ENCODE peak calls at places on chromosomes 11 and 22, in nine cellular contexts. Y, Z, L, O, B, A, K, G and R are unnamed samples.

GRCh38 chr11:114044042-114044871 is 15.3 kb upstream of the ZBTB16 start:
- DNase-seq in Y (no peak), Z (no peak), L (peak), O (peak), B (no peak), A (no peak), K (no peak), G (no peak), R (no peak)

GRCh38 chr11:84825140-84825539 is 802.0 kb downstream of the DLG2 start:
- DNase-seq in Y (no peak), Z (no peak), L (no peak), O (no peak), B (no peak), A (no peak), K (no peak), G (no peak), R (no peak)

GRCh38 chr11:110986016-110986415 is 259.5 kb upstream of the POU2AF2 start:
- DNase-seq in Y (no peak), Z (no peak), L (no peak), O (no peak), B (no peak), A (no peak), K (no peak), G (no peak), R (no peak)

GRCh38 chr11:6655020-6655789 is 404 bp downstream of the DCHS1 start:
- DNase-seq in Y (peak), Z (peak), L (no peak), O (no peak), B (no peak), A (no peak), K (no peak), G (peak), R (no peak)

GRCh38 chr11:5992150-5992549 is 5.4 kb upstream of the OR52L1 start:
- DNase-seq in Y (no peak), Z (no peak), L (no peak), O (no peak), B (no peak), A (no peak), K (no peak), G (no peak), R (no peak)

GRCh38 chr11:86934263-86934932 is 20.8 kb downstream of the FZD4 start:
- DNase-seq in Y (no peak), Z (no peak), L (no peak), O (no peak), B (no peak), A (no peak), K (no peak), G (no peak), R (no peak)

GRCh38 chr22:48577014-48577690 is 1250.5 kb downstream of the BRD1 start:
- DNase-seq in Y (no peak), Z (peak), L (no peak), O (no peak), B (no peak), A (no peak), K (no peak), G (no peak), R (no peak)

GRCh38 chr22:29260031-29260560 is 7.7 kb downstream of the RHBDD3 start:
- DNase-seq in Y (no peak), Z (no peak), L (no peak), O (no peak), B (no peak), A (no peak), K (no peak), G (no peak), R (no peak)

GRCh38 chr22:49044091-49044490 is 783.6 kb downstream of the BRD1 start:
- DNase-seq in Y (no peak), Z (no peak), L (no peak), O (no peak), B (no peak), A (no peak), K (no peak), G (no peak), R (no peak)

GRCh38 chr11:77778118-77778517 is 42.4 kb downstream of the RSF1 start:
- DNase-seq in Y (no peak), Z (no peak), L (no peak), O (no peak), B (no peak), A (no peak), K (no peak), G (no peak), R (no peak)

GRCh38 chr22:33002035-33002434 is 56.1 kb downstream of the SYN3 start:
- DNase-seq in Y (no peak), Z (no peak), L (no peak), O (no peak), B (no peak), A (no peak), K (no peak), G (no peak), R (no peak)

GRCh38 chr22:26483439-26484359 is at the start of the genes HPS4 and SRRD:
- DNase-seq in Y (peak), Z (peak), L (peak), O (peak), B (peak), A (peak), K (peak), G (peak), R (peak)

GRCh38 chr11:91979775-91980174 is 244.8 kb upstream of the FAT3 start:
- DNase-seq in Y (no peak), Z (no peak), L (no peak), O (no peak), B (no peak), A (no peak), K (no peak), G (no peak), R (no peak)

GRCh38 chr11:116807601-116808261 is 15.4 kb downstream of the APOA4 start:
- DNase-seq in Y (no peak), Z (no peak), L (no peak), O (no peak), B (no peak), A (no peak), K (no peak), G (no peak), R (no peak)

GRCh38 chr11:316031-316701 is 2.3 kb downstream of the IFITM1 start:
- DNase-seq in Y (peak), Z (no peak), L (no peak), O (no peak), B (no peak), A (no peak), K (no peak), G (no peak), R (peak)

GRCh38 chr11:112050721-112051120 is 23.1 kb downstream of the PIH1D2 start:
- DNase-seq in Y (no peak), Z (no peak), L (no peak), O (no peak), B (no peak), A (no peak), K (no peak), G (no peak), R (no peak)

GRCh38 chr11:56404393-56404792 is 8.1 kb upstream of the OR5AL1 start:
- DNase-seq in Y (no peak), Z (no peak), L (no peak), O (no peak), B (no peak), A (no peak), K (no peak), G (no peak), R (no peak)

GRCh38 chr11:65590240-65590738 is 5.3 kb downstream of the KCNK7 start:
- DNase-seq in Y (no peak), Z (no peak), L (no peak), O (peak), B (peak), A (no peak), K (no peak), G (no peak), R (no peak)

GRCh38 chr11:5600374-5600851 is 4.0 kb downstream of the TRIM6 start:
- DNase-seq in Y (peak), Z (peak), L (peak), O (peak), B (peak), A (peak), K (peak), G (peak), R (peak)

GRCh38 chr11:12170984-12171383 is 60.6 kb downstream of the MICAL2 start:
- DNase-seq in Y (no peak), Z (no peak), L (peak), O (no peak), B (no peak), A (no peak), K (peak), G (no peak), R (no peak)

GRCh38 chr11:86015699-86016098 is 53.2 kb downstream of the PICALM start:
- DNase-seq in Y (no peak), Z (no peak), L (no peak), O (no peak), B (no peak), A (no peak), K (no peak), G (no peak), R (no peak)

GRCh38 chr11:132077416-132077815 is 707.0 kb downstream of the NTM start:
- DNase-seq in Y (no peak), Z (no peak), L (no peak), O (no peak), B (no peak), A (no peak), K (no peak), G (no peak), R (no peak)

GRCh38 chr11:69372589-69373250 is 78.8 kb downstream of the MYEOV start:
- DNase-seq in Y (no peak), Z (no peak), L (no peak), O (peak), B (no peak), A (no peak), K (peak), G (peak), R (no peak)

GRCh38 chr11:57763568-57763967 is 2.0 kb downstream of the CTNND1 start:
- DNase-seq in Y (no peak), Z (peak), L (no peak), O (no peak), B (no peak), A (peak), K (no peak), G (no peak), R (no peak)

GRCh38 chr11:850777-851762 is 8.4 kb downstream of the TSPAN4 start:
- DNase-seq in Y (no peak), Z (no peak), L (no peak), O (no peak), B (no peak), A (no peak), K (no peak), G (no peak), R (no peak)

GRCh38 chr11:41286751-41287150 is 172.7 kb downstream of the LRRC4C start:
- DNase-seq in Y (no peak), Z (no peak), L (no peak), O (no peak), B (no peak), A (no peak), K (no peak), G (no peak), R (no peak)

GRCh38 chr11:4025957-4026324 is 68.7 kb upstream of the RRM1 start:
- DNase-seq in Y (no peak), Z (no peak), L (no peak), O (no peak), B (no peak), A (no peak), K (no peak), G (no peak), R (no peak)

GRCh38 chr11:46006418-46007070 is 84.1 kb downstream of the LARGE2 start:
- DNase-seq in Y (no peak), Z (peak), L (no peak), O (no peak), B (peak), A (peak), K (no peak), G (no peak), R (no peak)

GRCh38 chr11:35085766-35086165 is 53.2 kb upstream of the CD44 start:
- DNase-seq in Y (no peak), Z (no peak), L (no peak), O (no peak), B (no peak), A (no peak), K (no peak), G (no peak), R (no peak)

GRCh38 chr22:17732251-17732854 is 41.9 kb downstream of the BID start:
- DNase-seq in Y (no peak), Z (no peak), L (peak), O (no peak), B (no peak), A (no peak), K (peak), G (no peak), R (no peak)

GRCh38 chr11:35664977-35665441 is 2.4 kb downstream of the TRIM44 start:
- DNase-seq in Y (no peak), Z (no peak), L (no peak), O (no peak), B (no peak), A (no peak), K (no peak), G (no peak), R (no peak)

GRCh38 chr11:65185869-65186341 is 4.2 kb downstream of the CAPN1 start:
- DNase-seq in Y (no peak), Z (no peak), L (peak), O (no peak), B (no peak), A (no peak), K (peak), G (no peak), R (no peak)

GRCh38 chr11:74540270-74540669 is 46.7 kb upstream of the LIPT2 start:
- DNase-seq in Y (no peak), Z (no peak), L (no peak), O (no peak), B (no peak), A (no peak), K (no peak), G (no peak), R (no peak)

GRCh38 chr11:128552783-128553661 is 34.3 kb downstream of the ETS1 start:
- DNase-seq in Y (no peak), Z (no peak), L (no peak), O (peak), B (no peak), A (no peak), K (no peak), G (no peak), R (peak)

GRCh38 chr11:2386591-2386990 is 9.5 kb downstream of the CD81 start:
- DNase-seq in Y (no peak), Z (no peak), L (no peak), O (no peak), B (no peak), A (no peak), K (no peak), G (no peak), R (no peak)

GRCh38 chr11:123532131-123532530 is 102.1 kb downstream of the GRAMD1B start:
- DNase-seq in Y (no peak), Z (no peak), L (peak), O (no peak), B (no peak), A (no peak), K (no peak), G (no peak), R (no peak)

GRCh38 chr22:20118572-20119020 is 1.6 kb upstream of the TRMT2A start:
- DNase-seq in Y (no peak), Z (no peak), L (no peak), O (no peak), B (no peak), A (no peak), K (no peak), G (no peak), R (no peak)

GRCh38 chr11:17519486-17519885 is 24.7 kb downstream of the USH1C start:
- DNase-seq in Y (no peak), Z (no peak), L (no peak), O (no peak), B (no peak), A (no peak), K (no peak), G (no peak), R (no peak)

GRCh38 chr22:35064664-35065063 is 1.3 kb upstream of the ISX start:
- DNase-seq in Y (no peak), Z (no peak), L (no peak), O (peak), B (no peak), A (no peak), K (peak), G (no peak), R (no peak)

GRCh38 chr22:43923631-43924548 is at the start of gene PNPLA3:
- DNase-seq in Y (peak), Z (peak), L (peak), O (peak), B (peak), A (peak), K (peak), G (peak), R (peak)
- TF ChIP-seq CTCF in Y (no peak), Z (peak), L (no peak), O (no peak), B (peak), A (peak), K (no peak), G (peak), R (no peak)

DNA sequence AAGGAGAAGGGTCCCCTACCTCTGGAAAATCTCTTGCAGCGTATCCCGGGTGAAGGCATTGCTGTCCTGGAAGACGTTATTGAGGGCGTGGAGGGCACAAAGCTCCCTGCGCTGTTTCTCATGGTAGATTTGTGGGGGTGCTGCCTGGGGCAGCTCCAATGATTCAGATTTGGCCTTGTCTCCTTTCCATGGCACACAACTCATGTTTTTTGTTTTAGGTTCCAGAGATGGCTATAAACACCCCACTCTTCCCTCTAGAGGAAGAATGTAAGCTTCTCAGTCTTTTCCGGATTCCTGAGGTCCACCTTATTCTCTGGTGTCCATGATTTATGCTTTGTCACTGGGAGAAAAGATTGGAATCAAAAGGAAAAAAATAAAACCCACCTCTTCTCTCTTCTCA is 959 bp downstream of the JOSD1 start:
- DNase-seq in Y (no peak), Z (no peak), L (no peak), O (no peak), B (no peak), A (no peak), K (no peak), G (no peak), R (no peak)
- TF ChIP-seq CTCF in Y (no peak), Z (no peak), L (no peak), O (peak), B (peak), A (no peak), K (no peak), G (no peak), R (no peak)

DNA sequence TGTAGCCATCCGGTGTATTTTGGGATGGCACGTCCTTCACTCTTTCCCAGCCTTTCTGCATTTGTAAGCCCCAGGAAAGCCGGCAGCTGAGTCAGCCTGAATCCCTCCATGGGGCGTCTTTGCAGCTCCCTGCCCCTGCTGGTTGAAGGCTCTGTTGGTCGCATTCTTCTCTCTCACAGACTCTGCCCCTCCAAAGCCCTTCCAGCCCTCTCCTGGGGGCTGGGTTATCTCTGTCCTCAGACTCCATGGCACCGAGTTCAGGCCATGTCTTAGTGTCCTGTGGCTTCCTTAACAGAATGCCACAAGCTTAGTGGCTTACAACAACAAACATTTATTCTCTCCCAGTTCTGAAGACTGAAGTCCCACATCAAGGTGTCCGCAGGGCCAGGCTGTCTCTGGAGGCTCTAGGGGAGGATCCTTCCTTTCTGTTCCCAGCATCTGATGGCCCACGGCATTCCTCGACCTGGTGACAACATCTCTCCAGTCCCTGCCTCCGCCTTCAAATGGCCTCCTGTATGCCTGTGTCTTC is 62.2 kb downstream of the BCR start:
- DNase-seq in Y (no peak), Z (peak), L (no peak), O (no peak), B (no peak), A (no peak), K (no peak), G (no peak), R (no peak)
- TF ChIP-seq CTCF in Y (no peak), Z (peak), L (peak), O (no peak), B (peak), A (no peak), K (no peak), G (no peak), R (no peak)

GRCh38 chr22:40312050-40312449 is 34.2 kb upstream of the ADSL start:
- DNase-seq in Y (no peak), Z (no peak), L (no peak), O (no peak), B (no peak), A (no peak), K (no peak), G (no peak), R (no peak)

GRCh38 chr22:40313007-40313406 is 33.3 kb upstream of the ADSL start:
- DNase-seq in Y (no peak), Z (no peak), L (peak), O (no peak), B (no peak), A (no peak), K (no peak), G (no peak), R (no peak)

GRCh38 chr22:40308999-40309578 is 37.2 kb upstream of the ADSL start:
- DNase-seq in Y (no peak), Z (no peak), L (no peak), O (no peak), B (no peak), A (no peak), K (no peak), G (no peak), R (no peak)

GRCh38 chr22:40310771-40311120 is 35.6 kb upstream of the ADSL start:
- DNase-seq in Y (no peak), Z (no peak), L (no peak), O (no peak), B (no peak), A (no peak), K (no peak), G (no peak), R (no peak)

DNA sequence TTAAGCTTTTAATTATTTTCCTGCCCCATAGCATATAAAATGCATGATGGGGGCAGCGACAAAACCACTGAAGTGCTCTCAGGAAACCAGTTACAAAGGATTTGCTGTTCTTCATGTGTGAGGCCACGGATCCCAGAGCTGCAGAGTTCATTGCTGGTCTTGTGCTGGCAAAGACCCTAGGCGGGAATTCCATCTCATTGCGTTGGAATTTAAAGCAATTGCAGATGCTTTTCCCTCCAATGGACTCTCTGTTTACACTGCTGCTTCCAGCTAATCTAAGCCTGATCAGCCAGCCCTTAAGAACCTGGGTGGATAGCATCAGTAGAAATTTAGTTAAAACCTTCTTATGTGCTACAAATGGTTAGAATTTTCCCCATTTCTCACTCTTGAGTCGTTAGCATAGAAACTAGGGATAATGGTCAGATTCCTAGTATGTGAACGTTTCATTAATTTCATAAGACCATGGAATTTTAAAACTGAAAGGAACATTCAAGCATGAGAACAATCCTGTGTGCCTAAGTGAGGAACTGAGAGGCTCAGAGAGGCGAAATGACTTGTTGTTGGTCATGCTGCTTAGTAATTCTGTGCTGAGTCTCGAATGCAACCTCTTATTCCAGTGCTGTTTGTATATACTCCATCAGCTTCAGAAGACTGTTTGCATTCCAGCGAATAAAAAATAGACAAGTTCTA is 36.1 kb upstream of the ADSL start:
- DNase-seq in Y (no peak), Z (no peak), L (no peak), O (peak), B (peak), A (no peak), K (no peak), G (no peak), R (no peak)
- TF ChIP-seq CTCF in Y (no peak), Z (no peak), L (no peak), O (no peak), B (no peak), A (no peak), K (no peak), G (no peak), R (no peak)

GRCh38 chr11:120061761-120062560 is 76.0 kb downstream of the TRIM29 start:
- DNase-seq in Y (no peak), Z (peak), L (no peak), O (no peak), B (no peak), A (no peak), K (peak), G (no peak), R (no peak)
- TF ChIP-seq CTCF in Y (no peak), Z (no peak), L (no peak), O (no peak), B (no peak), A (no peak), K (no peak), G (no peak), R (no peak)